ENCODE peak calls at places on chromosome X, in six cellular contexts. One of them, this sample, is unnamed.

GRCh38 chrX:130788786-130789581 is 114.0 kb downstream of the ENOX2 start:
- DNase-seq in endothelial cell: no peak
- DNase-seq in SW480: no peak
- DNase-seq in mesothelial cell of epicardium: no peak
- DNase-seq in cardiac fibroblast: no peak
- DNase-seq in NCI-H460: no peak
- DNase-seq in this sample: no peak

GRCh38 chrX:123217077-123217476 is 33.0 kb downstream of the GRIA3 start:
- DNase-seq in mesothelial cell of epicardium: no peak
- DNase-seq in NCI-H460: no peak
- DNase-seq in SW480: no peak
- DNase-seq in endothelial cell: no peak
- DNase-seq in cardiac fibroblast: no peak
- DNase-seq in this sample: no peak

GRCh38 chrX:153667281-153667831 is 6.3 kb downstream of the PNCK start:
- DNase-seq in cardiac fibroblast: no peak
- DNase-seq in NCI-H460: no peak
- DNase-seq in mesothelial cell of epicardium: peak
- DNase-seq in endothelial cell: no peak
- DNase-seq in SW480: no peak
- DNase-seq in this sample: no peak

GRCh38 chrX:19990225-19990518 is 689 bp downstream of the BCLAF3 start:
- DNase-seq in SW480: peak
- DNase-seq in cardiac fibroblast: no peak
- DNase-seq in mesothelial cell of epicardium: no peak
- DNase-seq in endothelial cell: no peak
- DNase-seq in NCI-H460: no peak
- DNase-seq in this sample: peak

GRCh38 chrX:121093011-121093410 is 45.6 kb downstream of the GLUD2 start:
- DNase-seq in endothelial cell: no peak
- DNase-seq in NCI-H460: no peak
- DNase-seq in SW480: no peak
- DNase-seq in mesothelial cell of epicardium: no peak
- DNase-seq in cardiac fibroblast: no peak
- DNase-seq in this sample: no peak

GRCh38 chrX:28022371-28022770 is 41.1 kb upstream of the DCAF8L1 start:
- DNase-seq in endothelial cell: no peak
- DNase-seq in cardiac fibroblast: no peak
- DNase-seq in SW480: no peak
- DNase-seq in NCI-H460: no peak
- DNase-seq in mesothelial cell of epicardium: no peak
- DNase-seq in this sample: no peak

GRCh38 chrX:39874202-39874816 is 223.4 kb downstream of the BCOR start:
- DNase-seq in endothelial cell: no peak
- DNase-seq in mesothelial cell of epicardium: no peak
- DNase-seq in NCI-H460: no peak
- DNase-seq in SW480: no peak
- DNase-seq in cardiac fibroblast: no peak
- DNase-seq in this sample: no peak

GRCh38 chrX:54495814-54496516 is at the start of gene FGD1:
- DNase-seq in SW480: no peak
- DNase-seq in mesothelial cell of epicardium: peak
- DNase-seq in cardiac fibroblast: peak
- DNase-seq in NCI-H460: peak
- DNase-seq in endothelial cell: peak
- DNase-seq in this sample: peak

GRCh38 chrX:136369377-136369776 is 68.6 kb downstream of the ADGRG4 start:
- DNase-seq in NCI-H460: no peak
- DNase-seq in mesothelial cell of epicardium: no peak
- DNase-seq in SW480: no peak
- DNase-seq in cardiac fibroblast: no peak
- DNase-seq in endothelial cell: no peak
- DNase-seq in this sample: no peak

GRCh38 chrX:22220941-22221340 is 51.8 kb upstream of the CBLL2 start:
- DNase-seq in SW480: peak
- DNase-seq in mesothelial cell of epicardium: no peak
- DNase-seq in cardiac fibroblast: peak
- DNase-seq in endothelial cell: no peak
- DNase-seq in NCI-H460: no peak
- DNase-seq in this sample: peak

GRCh38 chrX:124737771-124738170 is 391.4 kb downstream of the SH2D1A start:
- DNase-seq in endothelial cell: no peak
- DNase-seq in NCI-H460: no peak
- DNase-seq in cardiac fibroblast: no peak
- DNase-seq in mesothelial cell of epicardium: no peak
- DNase-seq in SW480: no peak
- DNase-seq in this sample: no peak

GRCh38 chrX:154401918-154402621 is 3.9 kb downstream of the RPL10 start:
- DNase-seq in NCI-H460: no peak
- DNase-seq in cardiac fibroblast: peak
- DNase-seq in endothelial cell: no peak
- DNase-seq in SW480: no peak
- DNase-seq in mesothelial cell of epicardium: no peak
- DNase-seq in this sample: no peak

GRCh38 chrX:56978172-56978571 is 17.2 kb downstream of the SPIN3 start:
- DNase-seq in endothelial cell: peak
- DNase-seq in NCI-H460: peak
- DNase-seq in mesothelial cell of epicardium: no peak
- DNase-seq in cardiac fibroblast: peak
- DNase-seq in SW480: peak
- DNase-seq in this sample: peak

GRCh38 chrX:48703642-48704481 is 7.3 kb downstream of the SUV39H1 start:
- DNase-seq in NCI-H460: no peak
- DNase-seq in endothelial cell: no peak
- DNase-seq in SW480: peak
- DNase-seq in mesothelial cell of epicardium: no peak
- DNase-seq in cardiac fibroblast: peak
- DNase-seq in this sample: no peak

GRCh38 chrX:141469469-141469868 is 115.1 kb downstream of the SPANXA1 start:
- DNase-seq in endothelial cell: no peak
- DNase-seq in SW480: no peak
- DNase-seq in NCI-H460: no peak
- DNase-seq in mesothelial cell of epicardium: no peak
- DNase-seq in cardiac fibroblast: peak
- DNase-seq in this sample: no peak

GRCh38 chrX:71622347-71623104 is 4.2 kb upstream of the CXCR3 start:
- DNase-seq in endothelial cell: peak
- DNase-seq in NCI-H460: peak
- DNase-seq in SW480: peak
- DNase-seq in mesothelial cell of epicardium: peak
- DNase-seq in cardiac fibroblast: peak
- DNase-seq in this sample: peak

GRCh38 chrX:66634272-66634671 is 4.6 kb downstream of the EDA2R start:
- DNase-seq in mesothelial cell of epicardium: no peak
- DNase-seq in SW480: no peak
- DNase-seq in cardiac fibroblast: peak
- DNase-seq in endothelial cell: no peak
- DNase-seq in NCI-H460: no peak
- DNase-seq in this sample: no peak

GRCh38 chrX:12798601-12799000 is 7.4 kb downstream of the PRPS2 start:
- DNase-seq in NCI-H460: no peak
- DNase-seq in SW480: no peak
- DNase-seq in endothelial cell: no peak
- DNase-seq in mesothelial cell of epicardium: no peak
- DNase-seq in cardiac fibroblast: no peak
- DNase-seq in this sample: no peak

GRCh38 chrX:1262369-1262768 is 6.2 kb upstream of the CSF2RA start:
- DNase-seq in endothelial cell: no peak
- DNase-seq in mesothelial cell of epicardium: no peak
- DNase-seq in cardiac fibroblast: no peak
- DNase-seq in NCI-H460: no peak
- DNase-seq in SW480: no peak
- DNase-seq in this sample: no peak

GRCh38 chrX:47078129-47079043 is at the start of gene RGN:
- DNase-seq in endothelial cell: peak
- DNase-seq in NCI-H460: no peak
- DNase-seq in mesothelial cell of epicardium: no peak
- DNase-seq in cardiac fibroblast: no peak
- DNase-seq in SW480: no peak
- DNase-seq in this sample: no peak

GRCh38 chrX:51406688-51407519 is 74.3 kb downstream of the NUDT10 start:
- DNase-seq in NCI-H460: no peak
- DNase-seq in cardiac fibroblast: no peak
- DNase-seq in endothelial cell: no peak
- DNase-seq in SW480: no peak
- DNase-seq in mesothelial cell of epicardium: no peak
- DNase-seq in this sample: no peak

GRCh38 chrX:97168646-97169045 is 284.9 kb downstream of the RPA4 start:
- DNase-seq in endothelial cell: no peak
- DNase-seq in SW480: no peak
- DNase-seq in mesothelial cell of epicardium: no peak
- DNase-seq in NCI-H460: no peak
- DNase-seq in cardiac fibroblast: no peak
- DNase-seq in this sample: no peak

GRCh38 chrX:119155416-119156035 is 27.9 kb upstream of the KIAA1210 start:
- DNase-seq in endothelial cell: no peak
- DNase-seq in cardiac fibroblast: peak
- DNase-seq in SW480: peak
- DNase-seq in mesothelial cell of epicardium: no peak
- DNase-seq in NCI-H460: no peak
- DNase-seq in this sample: peak

GRCh38 chrX:104347860-104348259 is 93.1 kb upstream of the ESX1 start:
- DNase-seq in NCI-H460: no peak
- DNase-seq in cardiac fibroblast: peak
- DNase-seq in SW480: peak
- DNase-seq in mesothelial cell of epicardium: no peak
- DNase-seq in endothelial cell: no peak
- DNase-seq in this sample: no peak

This sample was measured in RKO.